ENCODE peak calls at places on chromosome 13, in four cellular contexts. O, D, T and N are unnamed samples.

GRCh38 chr13:65597839-65598818 is 1632.0 kb downstream of the PCDH9 start:
- DNase-seq in O (no peak), D (no peak), T (no peak), N (no peak)

GRCh38 chr13:34833562-34834182 is 108.4 kb upstream of the NBEA start:
- DNase-seq in O (no peak), D (no peak), T (no peak), N (no peak)

GRCh38 chr13:52446265-52446664 is 4.2 kb downstream of the VPS36 start:
- DNase-seq in O (no peak), D (no peak), T (no peak), N (no peak)

GRCh38 chr13:51811920-51812328 is 8.0 kb upstream of the DHRS12 start:
- DNase-seq in O (no peak), D (no peak), T (no peak), N (no peak)

GRCh38 chr13:23871616-23872220 is 17.5 kb downstream of the MIPEP start:
- DNase-seq in O (no peak), D (no peak), T (no peak), N (no peak)

GRCh38 chr13:78602561-78603239 is 652 bp downstream of the POU4F1 start:
- DNase-seq in O (peak; percentile 17), D (no peak), T (peak; percentile 67), N (no peak)

GRCh38 chr13:105167385-105167784 is 1368.1 kb downstream of the EFNB2 start:
- DNase-seq in O (no peak), D (no peak), T (no peak), N (no peak)

GRCh38 chr13:34587586-34587985 is 354.5 kb upstream of the NBEA start:
- DNase-seq in O (no peak), D (no peak), T (no peak), N (no peak)

GRCh38 chr13:90830782-90831181 is 516.7 kb upstream of the MIR17HG start:
- DNase-seq in O (no peak), D (no peak), T (no peak), N (no peak)

GRCh38 chr13:94607056-94607455 is 5.4 kb downstream of the GPR180 start:
- DNase-seq in O (no peak), D (no peak), T (no peak), N (no peak)

GRCh38 chr13:102197193-102197592 is 204.7 kb downstream of the FGF14 start:
- DNase-seq in O (no peak), D (no peak), T (peak; percentile 14), N (no peak)

GRCh38 chr13:50072676-50073075 is 57.4 kb downstream of the KCNRG start:
- DNase-seq in O (no peak), D (no peak), T (no peak), N (no peak)

GRCh38 chr13:113977976-113978375 is 4.1 kb upstream of the C13orf46 start:
- DNase-seq in O (no peak), D (no peak), T (no peak), N (no peak)

GRCh38 chr13:36531746-36532486 is 99.6 kb downstream of the CCNA1 start:
- DNase-seq in O (no peak), D (no peak), T (peak; percentile 55), N (no peak)

GRCh38 chr13:113152894-113153809 is 5.3 kb upstream of the PROZ start:
- DNase-seq in O (peak; percentile 35), D (no peak), T (peak; percentile 22), N (no peak)

GRCh38 chr13:27535546-27535945 is 84.8 kb downstream of the LNX2 start:
- DNase-seq in O (no peak), D (no peak), T (no peak), N (no peak)

GRCh38 chr13:110640591-110641029 is 25.3 kb downstream of the NAXD start:
- DNase-seq in O (no peak), D (no peak), T (no peak), N (no peak)

GRCh38 chr13:114015608-114016295 is 41.9 kb upstream of the C13orf46 start:
- DNase-seq in O (no peak), D (no peak), T (no peak), N (no peak)

DNA sequence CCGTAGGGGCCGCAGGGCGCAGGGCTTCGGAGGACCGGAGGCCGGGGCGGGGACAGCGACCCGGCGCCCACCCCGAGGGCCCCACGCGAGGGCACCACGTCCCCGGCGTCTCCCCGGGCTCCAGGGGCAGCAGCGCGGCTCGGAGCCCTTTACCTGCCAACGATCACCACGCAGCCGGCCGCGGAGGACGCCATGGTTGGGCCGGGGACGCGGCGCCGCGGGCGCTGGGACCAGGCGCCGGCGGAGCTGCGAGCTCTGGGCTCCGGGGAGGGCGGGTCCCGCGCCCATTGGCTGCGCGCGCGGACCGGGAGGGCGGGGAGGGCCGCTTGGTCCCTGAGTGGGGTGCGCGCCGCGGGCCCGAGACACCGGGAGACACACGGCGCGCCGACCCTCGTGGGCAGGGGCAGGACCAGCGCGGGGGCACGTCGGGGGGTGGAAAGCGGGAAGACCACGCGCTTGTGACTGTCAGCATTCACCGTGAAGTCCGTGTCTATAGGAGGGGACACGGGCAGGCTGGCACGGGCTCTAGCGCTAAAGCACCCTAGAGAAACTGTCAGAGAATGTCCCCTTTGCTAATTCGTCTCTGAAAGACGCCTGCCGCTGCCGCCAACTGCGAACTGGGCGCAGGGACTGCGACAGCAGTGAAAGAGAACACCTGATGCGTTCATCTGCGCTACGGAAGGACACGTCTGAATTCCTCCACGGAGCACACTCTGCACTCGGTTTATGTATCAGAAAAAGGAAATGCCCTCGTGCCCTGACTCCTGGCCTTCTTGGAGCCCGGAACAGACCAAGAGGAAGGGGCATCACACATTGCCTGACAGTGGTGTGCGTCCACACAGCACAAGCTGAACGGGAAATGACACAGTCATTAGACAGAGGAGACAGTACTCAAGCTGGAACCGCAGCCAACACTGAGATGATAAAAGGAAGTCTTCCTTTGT is at the start of gene CRYL1:
- DNase-seq in O (peak; percentile 79), D (peak; percentile 40), T (peak; percentile 78), N (peak; percentile 57)
- TF ChIP-seq POLR2AphosphoS5 in O (no peak), D (peak; percentile 68), T (peak; percentile 47), N (peak; percentile 27)

DNA sequence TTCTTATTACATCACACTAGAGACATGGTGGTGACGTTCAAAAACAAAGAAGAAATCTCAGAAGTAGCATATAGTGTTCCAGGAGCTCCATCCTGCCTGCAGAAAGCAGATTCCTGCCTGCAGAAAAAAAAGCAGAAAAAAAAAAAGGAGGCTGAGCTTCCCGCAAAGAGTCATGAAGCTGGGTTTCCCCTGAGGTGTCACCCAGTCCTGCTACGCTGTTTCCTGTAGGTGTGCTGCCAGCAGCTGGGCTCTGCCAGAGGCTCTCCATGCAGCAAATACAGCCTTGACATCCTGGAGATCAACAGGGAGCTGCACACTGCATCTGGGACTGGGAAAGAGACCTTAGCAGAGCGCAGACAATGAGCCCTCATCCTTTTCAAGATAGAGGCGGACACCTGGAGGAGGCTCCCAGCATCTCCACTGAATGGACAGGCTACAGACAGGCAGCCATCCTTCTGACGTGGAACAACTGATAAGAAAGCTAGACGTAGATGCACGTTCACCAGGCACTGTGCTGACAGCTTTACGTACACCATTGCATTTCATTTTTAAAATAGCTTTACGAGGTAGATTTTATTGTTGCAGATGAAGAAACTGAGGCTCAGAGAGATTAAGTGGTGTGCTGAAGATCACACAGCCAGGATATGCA is 350.9 kb downstream of the FOXO1 start:
- DNase-seq in O (no peak), D (no peak), T (no peak), N (no peak)
- TF ChIP-seq SPI1 in O (no peak), D (no peak), T (no peak), N (no peak)

DNA sequence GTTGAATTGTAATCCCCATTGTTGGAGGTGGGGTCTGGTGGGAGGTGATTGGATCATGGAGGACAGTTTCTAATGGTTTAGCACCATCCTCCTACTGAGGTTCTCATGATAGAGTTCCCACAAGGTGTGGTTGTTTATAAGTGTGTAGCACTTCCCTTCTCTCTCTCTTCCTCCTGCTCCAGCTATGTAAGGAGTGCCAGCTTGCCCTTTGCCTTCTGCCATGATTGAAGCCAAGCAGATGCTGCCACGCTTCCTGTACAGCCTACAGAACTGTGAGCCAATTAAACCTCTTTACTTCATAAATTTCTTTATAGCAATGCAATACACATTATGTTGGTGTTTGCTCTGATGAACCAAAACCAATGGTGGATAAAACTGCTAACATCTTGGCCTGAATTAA is 238.2 kb downstream of the EFNB2 start:
- DNase-seq in O (no peak), D (no peak), T (no peak), N (no peak)
- TF ChIP-seq POLR2AphosphoS5 in O (no peak), D (no peak), T (no peak), N (no peak)

GRCh38 chr13:40233731-40234195 is 432.7 kb downstream of the FOXO1 start:
- DNase-seq in O (no peak), D (no peak), T (no peak), N (no peak)
- TF ChIP-seq SPI1 in O (no peak), D (no peak), T (no peak), N (no peak)

DNA sequence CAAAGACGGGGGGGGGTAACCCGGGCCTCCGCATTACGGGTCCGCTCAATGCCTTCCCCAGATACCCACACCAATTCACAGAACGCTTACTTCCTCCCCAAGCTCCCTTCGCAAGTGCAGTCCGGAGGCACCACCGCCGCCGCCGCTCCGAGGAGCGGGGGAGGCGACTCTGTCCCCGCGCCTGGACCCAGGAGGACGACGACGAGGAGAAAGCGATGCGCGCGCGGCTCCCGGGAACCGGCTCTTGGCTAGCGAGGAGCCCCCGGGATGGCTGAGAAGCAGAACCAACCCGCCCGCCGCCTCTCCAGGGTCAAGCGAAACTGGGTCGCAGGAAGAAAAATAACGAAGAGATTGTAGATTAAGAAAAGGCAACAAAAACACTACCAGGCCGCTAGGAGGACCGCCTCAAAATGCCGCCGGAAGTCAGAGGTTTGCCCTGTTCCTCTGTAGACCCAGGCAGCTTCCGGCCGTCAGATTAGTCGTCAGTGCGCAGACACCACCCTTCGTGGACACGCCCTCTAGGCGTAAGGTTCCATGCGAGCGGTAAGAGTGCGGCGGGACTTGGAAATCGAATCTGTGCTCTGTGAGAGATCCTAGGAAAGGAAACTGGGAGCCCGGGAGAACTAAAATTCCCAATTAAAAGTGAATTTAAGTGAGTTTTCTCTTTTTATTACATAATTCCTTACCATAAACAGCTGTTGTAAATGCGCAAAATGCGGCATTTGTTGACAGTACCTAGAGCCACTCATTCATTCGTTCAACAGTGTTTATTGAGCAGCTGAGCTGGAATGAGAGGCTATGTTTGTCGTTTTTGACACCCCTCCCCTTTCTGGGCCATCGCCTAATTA is at the start of gene ZC3H13:
- DNase-seq in O (peak; percentile 86), D (peak; percentile 69), T (peak; percentile 98), N (peak; percentile 68)
- TF ChIP-seq POLR2AphosphoS5 in O (peak; percentile 55), D (peak; percentile 90), T (peak; percentile 87), N (peak; percentile 94)

GRCh38 chr13:109595466-109595865 is 190.9 kb downstream of the IRS2 start:
- DNase-seq in O (no peak), D (no peak), T (no peak), N (no peak)

GRCh38 chr13:109593230-109593629 is 193.2 kb downstream of the IRS2 start:
- DNase-seq in O (no peak), D (no peak), T (no peak), N (no peak)

GRCh38 chr13:109587689-109588088 is 198.7 kb downstream of the IRS2 start:
- DNase-seq in O (no peak), D (no peak), T (no peak), N (no peak)

GRCh38 chr13:109592776-109593175 is 193.6 kb downstream of the IRS2 start:
- DNase-seq in O (no peak), D (no peak), T (no peak), N (no peak)
- TF ChIP-seq SPI1 in O (no peak), D (no peak), T (no peak), N (no peak)